ENCODE peak calls at places on chromosomes 5 and 9, in six cellular contexts. H is transverse colon, O is RWPE2, K is IMR-90, M is heart left ventricle, B is OCI-LY7. C is an unnamed sample.

GRCh38 chr9:14350766-14351165 is 36.8 kb upstream of the NFIB start:
- DNase-seq in H (no peak), O (no peak), K (no peak), M (no peak), B (no peak), C (no peak)

GRCh38 chr9:118651511-118651910 is 717.7 kb downstream of the BRINP1 start:
- DNase-seq in H (no peak), O (no peak), K (no peak), M (no peak), B (no peak), C (no peak)

GRCh38 chr9:137679249-137679648 is 60.4 kb downstream of the EHMT1 start:
- DNase-seq in H (no peak), O (no peak), K (no peak), M (no peak), B (peak; percentile 97), C (no peak)

GRCh38 chr5:42951847-42952411 is 88.2 kb downstream of the ANXA2R start:
- DNase-seq in H (peak; percentile 33), O (no peak), K (peak; percentile 22), M (peak; percentile 31), B (no peak), C (no peak)

GRCh38 chr5:56273376-56274005 is 40.4 kb upstream of the ANKRD55 start:
- DNase-seq in H (no peak), O (no peak), K (no peak), M (no peak), B (no peak), C (no peak)

GRCh38 chr5:141508440-141508807 is 19.5 kb downstream of the PCDHGC5 start:
- DNase-seq in H (no peak), O (no peak), K (no peak), M (no peak), B (peak; percentile 50), C (no peak)

GRCh38 chr9:38149647-38150046 is 80.6 kb upstream of the SHB start:
- DNase-seq in H (no peak), O (no peak), K (no peak), M (no peak), B (no peak), C (no peak)

GRCh38 chr5:101278011-101278687 is 375.1 kb upstream of the ST8SIA4 start:
- DNase-seq in H (no peak), O (no peak), K (peak; percentile 0), M (no peak), B (no peak), C (no peak)

GRCh38 chr9:121651295-121652036 is at the start of gene DAB2IP:
- DNase-seq in H (peak; percentile 65), O (no peak), K (peak; percentile 39), M (peak; percentile 73), B (no peak), C (no peak)

GRCh38 chr9:16100596-16101091 is 547.8 kb downstream of the CCDC171 start:
- DNase-seq in H (peak; percentile 11), O (no peak), K (peak; percentile 71), M (peak; percentile 70), B (no peak), C (no peak)

GRCh38 chr5:114565871-114566270 is 204.0 kb downstream of the KCNN2 start:
- DNase-seq in H (no peak), O (no peak), K (no peak), M (no peak), B (no peak), C (no peak)

GRCh38 chr5:125196479-125197183 is 450.2 kb upstream of the ZNF608 start:
- DNase-seq in H (no peak), O (no peak), K (no peak), M (peak; percentile 62), B (no peak), C (no peak)

GRCh38 chr9:134378901-134379338 is 52.7 kb downstream of the RXRA start:
- DNase-seq in H (peak; percentile 67), O (no peak), K (peak; percentile 44), M (peak; percentile 69), B (no peak), C (peak; percentile 61)

GRCh38 chr5:63958654-63959053 is 3.6 kb downstream of the HTR1A start:
- DNase-seq in H (no peak), O (no peak), K (no peak), M (no peak), B (no peak), C (no peak)

GRCh38 chr5:19928556-19929421 is 59.2 kb downstream of the CDH18 start:
- DNase-seq in H (no peak), O (no peak), K (peak; percentile 92), M (no peak), B (no peak), C (no peak)

GRCh38 chr9:123586140-123586735 is 230.2 kb downstream of the CRB2 start:
- DNase-seq in H (no peak), O (no peak), K (no peak), M (no peak), B (no peak), C (no peak)

GRCh38 chr9:83533296-83533695 is 4.9 kb downstream of the FRMD3 start:
- DNase-seq in H (no peak), O (no peak), K (no peak), M (no peak), B (no peak), C (no peak)

GRCh38 chr5:96794757-96795156 is 13.0 kb downstream of the ERAP1 start:
- DNase-seq in H (no peak), O (no peak), K (no peak), M (no peak), B (no peak), C (no peak)

DNA sequence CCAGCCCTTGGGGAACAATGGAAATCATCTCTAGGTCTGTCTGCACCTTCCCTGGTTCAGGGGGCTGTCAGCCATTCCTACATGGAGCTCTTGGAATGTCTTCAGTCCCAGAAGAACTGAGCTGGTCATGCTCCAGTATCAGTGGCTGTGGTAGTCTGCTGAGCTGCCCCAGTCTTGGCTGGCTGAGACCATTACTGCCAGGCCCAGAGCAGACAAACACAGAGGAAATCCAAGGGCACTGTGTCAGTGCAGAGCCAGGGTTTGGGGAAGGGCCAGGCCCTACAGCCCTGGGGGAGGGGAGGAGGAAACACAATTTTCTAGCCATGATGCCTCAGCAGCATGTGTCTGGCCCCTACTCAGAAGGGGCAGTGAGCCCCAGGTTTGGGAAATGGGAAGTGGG is 58.4 kb downstream of the ARHGEF37 start:
- DNase-seq in H (no peak), O (no peak), K (no peak), M (no peak), B (no peak), C (no peak)
- H3K27ac ChIP-seq in H (peak overlapping the region; percentile 90), O (no peak overlapping the region), K (no peak overlapping the region), M (peak overlapping the region; percentile 70), B (no peak overlapping the region), C (peak overlapping the region; percentile 91)

GRCh38 chr9:110997847-110998246 is 40.4 kb downstream of the LPAR1 start:
- DNase-seq in H (no peak), O (no peak), K (peak; percentile 69), M (no peak), B (no peak), C (no peak)

GRCh38 chr9:110995511-110996340 is 42.5 kb downstream of the LPAR1 start:
- DNase-seq in H (no peak), O (no peak), K (peak; percentile 54), M (peak; percentile 20), B (no peak), C (no peak)

GRCh38 chr9:110999379-110999778 is 38.9 kb downstream of the LPAR1 start:
- DNase-seq in H (no peak), O (no peak), K (no peak), M (no peak), B (no peak), C (no peak)

GRCh38 chr9:110994771-110995241 is 43.5 kb downstream of the LPAR1 start:
- DNase-seq in H (no peak), O (no peak), K (peak; percentile 44), M (no peak), B (no peak), C (no peak)

DNA sequence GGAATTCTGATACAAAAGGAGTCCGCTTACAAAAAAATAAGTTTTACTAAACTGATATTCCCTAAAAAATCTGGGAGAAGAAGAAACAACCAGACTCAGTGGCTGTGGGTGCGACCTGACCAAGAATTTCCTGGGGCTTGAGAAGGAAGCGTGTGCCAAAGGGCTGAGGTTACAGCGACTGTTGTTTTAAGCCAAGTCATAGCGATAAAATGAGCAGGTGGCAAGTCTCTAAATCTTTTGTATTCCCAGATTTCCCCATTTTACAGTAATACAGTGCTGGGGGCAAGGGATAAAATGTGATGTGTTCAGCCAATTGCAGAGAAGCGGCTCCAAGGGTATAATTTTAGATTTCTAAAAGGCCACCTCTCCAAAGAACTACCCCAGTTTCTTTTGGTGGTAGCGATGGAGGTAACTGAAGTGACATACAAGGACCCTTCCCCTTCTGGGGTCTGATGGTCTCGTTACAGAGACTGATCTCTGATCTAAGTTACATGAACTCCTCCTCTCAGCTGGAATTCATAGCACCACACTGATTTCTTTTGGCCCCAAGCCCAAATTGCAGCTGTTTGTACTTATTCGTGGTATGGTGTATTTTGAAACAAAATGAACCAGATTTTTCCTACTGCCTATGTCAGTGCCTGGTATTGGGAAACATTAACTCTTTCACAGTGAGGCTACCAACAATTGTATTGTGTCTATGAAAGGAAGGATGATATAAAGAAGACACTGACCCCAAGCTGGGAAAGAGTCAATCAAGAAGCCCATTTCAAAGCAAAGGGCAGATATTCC is 41.6 kb downstream of the LPAR1 start:
- DNase-seq in H (peak; percentile 52), O (no peak), K (peak; percentile 82), M (peak; percentile 42), B (no peak), C (no peak)
- H3K27ac ChIP-seq in H (peak overlapping the region; percentile 31), O (no peak overlapping the region), K (peak overlapping the region; percentile 38), M (no peak overlapping the region), B (no peak overlapping the region), C (peak overlapping the region; percentile 29)

GRCh38 chr5:147484708-147485020 is 25.2 kb downstream of the DPYSL3 start:
- DNase-seq in H (no peak), O (no peak), K (peak; percentile 41), M (no peak), B (no peak), C (no peak)
- H3K27ac ChIP-seq in H (peak overlapping the region; percentile 67), O (no peak overlapping the region), K (no peak overlapping the region), M (peak overlapping the region; percentile 73), B (no peak overlapping the region), C (peak overlapping the region; percentile 82)

GRCh38 chr5:179699640-179700298 is 1.0 kb downstream of the CANX start:
- DNase-seq in H (peak; percentile 27), O (no peak), K (peak; percentile 36), M (no peak), B (peak; percentile 46), C (no peak)

GRCh38 chr5:179697108-179697507 is 1.7 kb upstream of the CANX start:
- DNase-seq in H (no peak), O (no peak), K (no peak), M (no peak), B (no peak), C (no peak)

GRCh38 chr5:179698935-179699639 is at the start of gene CANX:
- DNase-seq in H (no peak), O (no peak), K (no peak), M (no peak), B (no peak), C (no peak)

GRCh38 chr5:179697993-179698934 is 503 bp upstream of the CANX start:
- DNase-seq in H (peak; percentile 99), O (peak; percentile 100), K (peak; percentile 99), M (peak; percentile 99), B (peak; percentile 99), C (peak; percentile 99)

DNA sequence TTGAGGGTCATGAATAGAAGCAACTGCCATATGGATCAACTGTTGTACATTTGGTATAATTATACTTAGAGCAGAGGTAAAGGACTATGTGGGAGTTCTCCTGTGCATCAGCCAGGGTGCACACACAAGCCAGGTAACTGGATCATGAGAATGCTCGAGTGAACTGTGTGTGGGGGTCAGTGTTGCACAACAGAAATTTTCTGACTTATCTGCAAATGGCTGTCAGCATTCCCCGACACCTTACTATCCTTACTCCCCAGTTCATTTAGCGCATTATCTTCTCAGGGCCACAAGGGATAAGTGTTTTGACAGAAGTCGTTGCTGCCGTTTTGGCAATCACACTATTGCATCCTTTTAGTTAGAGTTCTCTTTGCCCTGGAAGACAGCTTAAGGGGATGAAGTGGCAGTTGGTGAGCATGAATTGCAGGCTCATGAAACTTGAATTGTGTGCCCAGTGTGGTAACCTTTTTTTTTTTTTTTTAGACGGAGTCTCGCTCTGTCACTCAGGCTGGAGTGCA is 1.7 kb downstream of the CANX start:
- DNase-seq in H (no peak), O (no peak), K (peak; percentile 14), M (no peak), B (peak; percentile 13), C (no peak)
- H3K27ac ChIP-seq in H (peak overlapping the region; percentile 98), O (peak overlapping the region; percentile 71), K (no peak overlapping the region), M (peak overlapping the region; percentile 89), B (no peak overlapping the region), C (peak overlapping the region; percentile 99)